ENCODE peak calls at places on chromosomes 5 and 9, in eight cellular contexts. One of them, this sample, is unnamed. For H3K27me3, the result is how much of the 10 kb centered on the place peaks cover.

GRCh38 chr5:115579747-115580173 is 22.5 kb downstream of the TICAM2 start:
- DNase-seq in SJCRH30: no peak
- DNase-seq in body of pancreas: no peak
- DNase-seq in psoas muscle: no peak
- DNase-seq in upper lobe of left lung: no peak
- DNase-seq in PC-9: no peak
- DNase-seq in CD4-positive, CD25-positive, alpha-beta regulatory T cell: no peak
- DNase-seq in endothelial cell of umbilical vein: no peak
- DNase-seq in this sample: no peak

GRCh38 chr9:80937646-80938045 is 751.7 kb downstream of the TLE1 start:
- DNase-seq in SJCRH30: no peak
- DNase-seq in body of pancreas: no peak
- DNase-seq in psoas muscle: no peak
- DNase-seq in PC-9: no peak
- DNase-seq in upper lobe of left lung: no peak
- DNase-seq in endothelial cell of umbilical vein: no peak
- DNase-seq in CD4-positive, CD25-positive, alpha-beta regulatory T cell: no peak
- DNase-seq in this sample: no peak

GRCh38 chr5:137072376-137073174 is 426.6 kb downstream of the SPOCK1 start:
- DNase-seq in body of pancreas: peak
- DNase-seq in psoas muscle: no peak
- DNase-seq in CD4-positive, CD25-positive, alpha-beta regulatory T cell: no peak
- DNase-seq in SJCRH30: no peak
- DNase-seq in PC-9: no peak
- DNase-seq in endothelial cell of umbilical vein: peak
- DNase-seq in upper lobe of left lung: no peak
- DNase-seq in this sample: no peak

GRCh38 chr9:121317737-121318630 is 50.0 kb downstream of the GSN start:
- DNase-seq in upper lobe of left lung: no peak
- DNase-seq in PC-9: no peak
- DNase-seq in body of pancreas: peak
- DNase-seq in CD4-positive, CD25-positive, alpha-beta regulatory T cell: no peak
- DNase-seq in SJCRH30: no peak
- DNase-seq in psoas muscle: no peak
- DNase-seq in endothelial cell of umbilical vein: no peak
- DNase-seq in this sample: no peak

GRCh38 chr5:100430268-100430900 is 104.8 kb upstream of the FAM174A start:
- DNase-seq in CD4-positive, CD25-positive, alpha-beta regulatory T cell: peak
- DNase-seq in SJCRH30: peak
- DNase-seq in upper lobe of left lung: peak
- DNase-seq in endothelial cell of umbilical vein: peak
- DNase-seq in PC-9: no peak
- DNase-seq in body of pancreas: peak
- DNase-seq in psoas muscle: peak
- DNase-seq in this sample: peak

GRCh38 chr5:173326501-173326960 is 1.7 kb downstream of the STC2 start:
- DNase-seq in body of pancreas: no peak
- DNase-seq in CD4-positive, CD25-positive, alpha-beta regulatory T cell: no peak
- DNase-seq in upper lobe of left lung: no peak
- DNase-seq in SJCRH30: peak
- DNase-seq in psoas muscle: no peak
- DNase-seq in endothelial cell of umbilical vein: peak
- DNase-seq in PC-9: peak
- DNase-seq in this sample: peak

GRCh38 chr9:72930828-72931227 is 22.0 kb downstream of the ALDH1A1 start:
- DNase-seq in psoas muscle: no peak
- DNase-seq in endothelial cell of umbilical vein: no peak
- DNase-seq in SJCRH30: no peak
- DNase-seq in body of pancreas: no peak
- DNase-seq in upper lobe of left lung: no peak
- DNase-seq in PC-9: no peak
- DNase-seq in CD4-positive, CD25-positive, alpha-beta regulatory T cell: no peak
- DNase-seq in this sample: no peak

GRCh38 chr5:38051711-38052508 is 206.4 kb upstream of the EGFLAM start:
- DNase-seq in body of pancreas: no peak
- DNase-seq in PC-9: no peak
- DNase-seq in endothelial cell of umbilical vein: no peak
- DNase-seq in psoas muscle: no peak
- DNase-seq in CD4-positive, CD25-positive, alpha-beta regulatory T cell: no peak
- DNase-seq in upper lobe of left lung: no peak
- DNase-seq in SJCRH30: no peak
- DNase-seq in this sample: peak

GRCh38 chr5:179873176-179873575 is 14.6 kb upstream of the MRNIP start:
- DNase-seq in upper lobe of left lung: no peak
- DNase-seq in SJCRH30: no peak
- DNase-seq in body of pancreas: no peak
- DNase-seq in PC-9: no peak
- DNase-seq in endothelial cell of umbilical vein: no peak
- DNase-seq in CD4-positive, CD25-positive, alpha-beta regulatory T cell: no peak
- DNase-seq in psoas muscle: no peak
- DNase-seq in this sample: no peak

GRCh38 chr5:1975406-1975715 is 92.6 kb upstream of the IRX4 start:
- DNase-seq in psoas muscle: no peak
- DNase-seq in CD4-positive, CD25-positive, alpha-beta regulatory T cell: no peak
- DNase-seq in PC-9: no peak
- DNase-seq in endothelial cell of umbilical vein: no peak
- DNase-seq in SJCRH30: peak
- DNase-seq in body of pancreas: peak
- DNase-seq in upper lobe of left lung: no peak
- DNase-seq in this sample: no peak

GRCh38 chr5:84249918-84250635 is 134.6 kb downstream of the EDIL3 start:
- DNase-seq in PC-9: no peak
- DNase-seq in upper lobe of left lung: no peak
- DNase-seq in psoas muscle: no peak
- DNase-seq in endothelial cell of umbilical vein: no peak
- DNase-seq in SJCRH30: peak
- DNase-seq in body of pancreas: no peak
- DNase-seq in CD4-positive, CD25-positive, alpha-beta regulatory T cell: no peak
- DNase-seq in this sample: peak

GRCh38 chr5:160213537-160213936 is 15.8 kb upstream of the FABP6 start:
- DNase-seq in CD4-positive, CD25-positive, alpha-beta regulatory T cell: no peak
- DNase-seq in psoas muscle: no peak
- DNase-seq in PC-9: no peak
- DNase-seq in endothelial cell of umbilical vein: no peak
- DNase-seq in upper lobe of left lung: peak
- DNase-seq in body of pancreas: no peak
- DNase-seq in SJCRH30: peak
- DNase-seq in this sample: no peak

GRCh38 chr5:98905857-98906688 is 22.7 kb downstream of the CHD1 start:
- DNase-seq in SJCRH30: peak
- DNase-seq in body of pancreas: no peak
- DNase-seq in endothelial cell of umbilical vein: peak
- DNase-seq in CD4-positive, CD25-positive, alpha-beta regulatory T cell: no peak
- DNase-seq in PC-9: no peak
- DNase-seq in upper lobe of left lung: no peak
- DNase-seq in psoas muscle: no peak
- DNase-seq in this sample: peak

GRCh38 chr5:176557846-176558245 is 8.7 kb downstream of the CDHR2 start:
- DNase-seq in upper lobe of left lung: no peak
- DNase-seq in SJCRH30: no peak
- DNase-seq in endothelial cell of umbilical vein: no peak
- DNase-seq in body of pancreas: no peak
- DNase-seq in psoas muscle: no peak
- DNase-seq in PC-9: no peak
- DNase-seq in CD4-positive, CD25-positive, alpha-beta regulatory T cell: no peak
- DNase-seq in this sample: no peak

GRCh38 chr9:134367796-134368490 is 41.7 kb downstream of the RXRA start:
- DNase-seq in SJCRH30: peak
- DNase-seq in upper lobe of left lung: no peak
- DNase-seq in psoas muscle: no peak
- DNase-seq in CD4-positive, CD25-positive, alpha-beta regulatory T cell: no peak
- DNase-seq in endothelial cell of umbilical vein: no peak
- DNase-seq in PC-9: no peak
- DNase-seq in body of pancreas: peak
- DNase-seq in this sample: no peak

GRCh38 chr9:134365791-134366222 is 39.6 kb downstream of the RXRA start:
- DNase-seq in upper lobe of left lung: no peak
- DNase-seq in body of pancreas: no peak
- DNase-seq in endothelial cell of umbilical vein: no peak
- DNase-seq in SJCRH30: peak
- DNase-seq in CD4-positive, CD25-positive, alpha-beta regulatory T cell: no peak
- DNase-seq in PC-9: no peak
- DNase-seq in psoas muscle: peak
- DNase-seq in this sample: no peak

GRCh38 chr9:134365115-134365596 is 38.9 kb downstream of the RXRA start:
- DNase-seq in SJCRH30: no peak
- DNase-seq in PC-9: no peak
- DNase-seq in endothelial cell of umbilical vein: no peak
- DNase-seq in body of pancreas: no peak
- DNase-seq in upper lobe of left lung: no peak
- DNase-seq in CD4-positive, CD25-positive, alpha-beta regulatory T cell: no peak
- DNase-seq in psoas muscle: no peak
- DNase-seq in this sample: no peak

GRCh38 chr9:134367061-134367460 is 40.8 kb downstream of the RXRA start:
- DNase-seq in psoas muscle: no peak
- DNase-seq in CD4-positive, CD25-positive, alpha-beta regulatory T cell: no peak
- DNase-seq in upper lobe of left lung: no peak
- DNase-seq in endothelial cell of umbilical vein: no peak
- DNase-seq in body of pancreas: no peak
- DNase-seq in SJCRH30: no peak
- DNase-seq in PC-9: no peak
- DNase-seq in this sample: no peak

DNA sequence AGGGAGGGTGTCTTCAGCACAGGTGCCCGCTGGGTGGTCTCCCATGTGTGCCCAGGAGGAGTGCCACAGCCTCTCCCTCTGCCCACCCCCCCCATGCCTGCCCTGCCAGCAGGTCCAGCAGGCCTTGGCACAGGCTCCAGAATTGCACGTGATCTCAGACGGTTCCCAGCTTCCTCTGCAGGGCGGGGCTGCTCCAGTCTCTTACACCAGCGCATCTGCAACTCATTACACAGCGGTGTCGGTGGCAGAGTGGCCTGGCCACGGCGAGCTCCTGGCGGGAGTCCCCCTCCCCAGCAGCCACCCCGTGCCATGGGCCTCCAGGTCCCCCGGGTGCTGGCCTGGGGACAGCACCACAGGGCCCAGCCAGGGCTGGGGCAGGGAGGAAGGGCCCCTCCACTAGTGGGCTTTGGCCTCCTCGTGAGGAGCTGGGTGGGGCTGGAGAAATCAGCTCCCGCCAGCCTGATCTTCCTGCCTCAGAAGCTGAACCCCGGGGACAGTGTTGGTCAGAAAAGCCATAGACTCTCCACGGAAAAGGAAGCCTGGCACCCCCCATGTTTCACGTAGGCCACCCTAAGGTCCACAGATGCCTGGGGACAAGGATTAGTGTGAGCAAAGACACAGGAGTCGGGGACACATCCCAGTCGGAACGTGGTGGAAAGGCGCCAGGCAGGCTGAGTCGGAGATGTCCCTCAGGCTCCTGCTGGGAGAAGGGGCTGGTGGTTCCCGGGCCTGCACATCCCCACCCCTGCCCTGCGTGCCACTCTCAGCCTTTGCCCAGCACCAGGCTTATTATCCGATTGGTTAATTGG is 40.2 kb downstream of the RXRA start:
- DNase-seq in PC-9: peak
- DNase-seq in body of pancreas: peak
- DNase-seq in SJCRH30: no peak
- DNase-seq in upper lobe of left lung: peak
- DNase-seq in psoas muscle: peak
- DNase-seq in CD4-positive, CD25-positive, alpha-beta regulatory T cell: no peak
- DNase-seq in endothelial cell of umbilical vein: peak
- DNase-seq in this sample: peak
- H3K4me3 ChIP-seq in PC-9: no peak
- H3K4me3 ChIP-seq in body of pancreas: no peak
- H3K4me3 ChIP-seq in SJCRH30: no peak
- H3K4me3 ChIP-seq in upper lobe of left lung: peak
- H3K4me3 ChIP-seq in psoas muscle: peak
- H3K4me3 ChIP-seq in CD4-positive, CD25-positive, alpha-beta regulatory T cell: no peak
- H3K4me3 ChIP-seq in endothelial cell of umbilical vein: no peak
- H3K4me3 ChIP-seq in this sample: no peak

DNA sequence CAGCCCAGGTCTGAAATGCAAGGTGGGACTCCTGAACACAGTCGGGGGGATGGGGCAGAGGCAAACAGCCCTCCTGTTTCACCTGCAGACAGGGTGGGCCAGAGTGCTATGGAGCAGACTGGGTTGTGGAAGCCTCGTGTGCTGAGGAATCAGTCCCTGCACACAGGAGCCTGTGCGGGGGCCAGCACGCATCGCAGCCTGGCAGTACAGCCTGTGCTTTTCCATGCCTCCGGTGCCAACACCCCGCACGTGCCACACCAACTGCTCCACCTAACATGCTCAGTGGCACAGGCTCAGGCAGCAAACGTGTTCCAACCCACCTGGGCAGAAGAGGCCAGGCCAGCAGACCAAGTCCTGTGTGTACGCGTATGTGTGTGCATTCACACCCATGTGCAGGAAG is 37.4 kb upstream of the FBXW11 start:
- DNase-seq in endothelial cell of umbilical vein: no peak
- DNase-seq in psoas muscle: no peak
- DNase-seq in upper lobe of left lung: no peak
- DNase-seq in PC-9: no peak
- DNase-seq in body of pancreas: no peak
- DNase-seq in CD4-positive, CD25-positive, alpha-beta regulatory T cell: no peak
- DNase-seq in SJCRH30: no peak
- DNase-seq in this sample: no peak
- H3K27me3 ChIP-seq in endothelial cell of umbilical vein: under half
- H3K27me3 ChIP-seq in psoas muscle: under half
- H3K27me3 ChIP-seq in upper lobe of left lung: under half
- H3K27me3 ChIP-seq in PC-9: under half
- H3K27me3 ChIP-seq in body of pancreas: under half
- H3K27me3 ChIP-seq in CD4-positive, CD25-positive, alpha-beta regulatory T cell: under half
- H3K27me3 ChIP-seq in SJCRH30: under half
- H3K27me3 ChIP-seq in this sample: under half

DNA sequence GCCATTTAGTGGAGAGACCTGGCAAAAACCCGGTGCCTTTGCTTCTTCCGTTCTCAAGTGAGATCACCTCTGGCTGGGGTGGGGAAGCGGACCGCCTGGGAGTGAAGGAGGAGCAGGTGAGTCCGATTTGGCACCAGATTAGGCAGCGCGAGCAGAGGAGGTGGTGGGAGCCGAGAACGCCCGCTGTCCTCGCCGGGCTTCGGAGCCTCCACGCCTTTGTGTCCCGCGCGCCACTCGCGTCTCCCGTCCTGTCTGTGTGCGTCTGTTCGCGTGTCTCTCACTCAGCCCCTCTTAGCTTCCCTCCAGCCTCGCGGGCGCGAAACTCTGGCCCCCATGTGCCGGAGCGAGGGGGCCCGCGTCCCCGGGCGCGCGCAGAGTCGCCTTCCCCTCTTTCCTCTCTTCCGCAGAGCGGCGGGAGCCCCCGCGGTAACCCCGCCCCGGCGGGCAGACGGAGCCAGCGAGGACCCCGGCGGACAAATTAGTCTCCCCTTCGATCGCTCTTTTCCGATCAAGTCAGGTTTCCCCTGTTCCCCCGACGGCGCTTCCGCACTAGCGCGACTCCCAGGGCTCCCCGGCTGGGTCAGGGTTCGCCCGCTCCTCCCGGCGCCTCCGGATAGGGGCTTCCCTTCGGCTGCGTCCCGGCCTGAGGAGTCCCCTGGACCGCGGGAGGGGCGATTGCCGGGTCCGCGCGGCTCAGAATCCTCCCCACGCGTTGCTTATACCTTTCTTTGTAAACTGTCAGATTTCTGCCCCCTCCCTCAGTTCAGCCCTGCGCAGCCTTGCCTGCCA is 7.1 kb downstream of the POU4F3 start:
- DNase-seq in body of pancreas: no peak
- DNase-seq in upper lobe of left lung: no peak
- DNase-seq in endothelial cell of umbilical vein: no peak
- DNase-seq in CD4-positive, CD25-positive, alpha-beta regulatory T cell: no peak
- DNase-seq in PC-9: no peak
- DNase-seq in psoas muscle: no peak
- DNase-seq in SJCRH30: no peak
- DNase-seq in this sample: no peak
- H3K4me3 ChIP-seq in body of pancreas: no peak
- H3K4me3 ChIP-seq in upper lobe of left lung: peak
- H3K4me3 ChIP-seq in endothelial cell of umbilical vein: no peak
- H3K4me3 ChIP-seq in CD4-positive, CD25-positive, alpha-beta regulatory T cell: no peak
- H3K4me3 ChIP-seq in PC-9: no peak
- H3K4me3 ChIP-seq in psoas muscle: no peak
- H3K4me3 ChIP-seq in SJCRH30: no peak
- H3K4me3 ChIP-seq in this sample: no peak

GRCh38 chr9:42386477-42386876 is 203.0 kb downstream of the SPATA31A6 start:
- DNase-seq in SJCRH30: no peak
- DNase-seq in endothelial cell of umbilical vein: peak
- DNase-seq in upper lobe of left lung: no peak
- DNase-seq in body of pancreas: no peak
- DNase-seq in psoas muscle: no peak
- DNase-seq in CD4-positive, CD25-positive, alpha-beta regulatory T cell: no peak
- DNase-seq in PC-9: no peak
- DNase-seq in this sample: no peak
- H3K27me3 ChIP-seq in SJCRH30: under half
- H3K27me3 ChIP-seq in endothelial cell of umbilical vein: under half
- H3K27me3 ChIP-seq in upper lobe of left lung: under half
- H3K27me3 ChIP-seq in body of pancreas: under half
- H3K27me3 ChIP-seq in psoas muscle: under half
- H3K27me3 ChIP-seq in CD4-positive, CD25-positive, alpha-beta regulatory T cell: under half
- H3K27me3 ChIP-seq in PC-9: under half
- H3K27me3 ChIP-seq in this sample: under half